ENCODE peak calls at places on chromosomes 3 and 15, in eight cellular contexts. One of them, this sample, is unnamed. For H3K4me1, the result is how much of the 10 kb centered on the place peaks cover.

GRCh38 chr15:100112636-100113305 is 229.0 kb downstream of the ADAMTS17 start:
- DNase-seq in SK-N-SH: no peak
- DNase-seq in GM23338: no peak
- DNase-seq in hepatocyte: no peak
- DNase-seq in PC-3: no peak
- DNase-seq in OCI-LY7: no peak
- DNase-seq in MM.1S: no peak
- DNase-seq in HCT116: no peak
- DNase-seq in this sample: no peak

GRCh38 chr3:14401692-14402303 is 608 bp upstream of the SLC6A6 start:
- DNase-seq in SK-N-SH: no peak
- DNase-seq in GM23338: no peak
- DNase-seq in hepatocyte: no peak
- DNase-seq in PC-3: no peak
- DNase-seq in OCI-LY7: no peak
- DNase-seq in MM.1S: no peak
- DNase-seq in HCT116: no peak
- DNase-seq in this sample: no peak

GRCh38 chr3:152458725-152459515 is 190.2 kb downstream of the MBNL1 start:
- DNase-seq in SK-N-SH: no peak
- DNase-seq in GM23338: no peak
- DNase-seq in hepatocyte: no peak
- DNase-seq in PC-3: no peak
- DNase-seq in OCI-LY7: no peak
- DNase-seq in MM.1S: no peak
- DNase-seq in HCT116: no peak
- DNase-seq in this sample: no peak

GRCh38 chr3:195766671-195767070 is 45.1 kb downstream of the MUC4 start:
- DNase-seq in SK-N-SH: no peak
- DNase-seq in GM23338: no peak
- DNase-seq in hepatocyte: no peak
- DNase-seq in PC-3: no peak
- DNase-seq in OCI-LY7: no peak
- DNase-seq in MM.1S: no peak
- DNase-seq in HCT116: no peak
- DNase-seq in this sample: no peak

GRCh38 chr15:87348746-87349145 is 907.8 kb downstream of the NTRK3 start:
- DNase-seq in SK-N-SH: no peak
- DNase-seq in GM23338: no peak
- DNase-seq in hepatocyte: peak
- DNase-seq in PC-3: peak
- DNase-seq in OCI-LY7: no peak
- DNase-seq in MM.1S: no peak
- DNase-seq in HCT116: no peak
- DNase-seq in this sample: no peak

GRCh38 chr15:70252056-70252935 is 154.6 kb upstream of the TLE3 start:
- DNase-seq in SK-N-SH: peak
- DNase-seq in GM23338: no peak
- DNase-seq in hepatocyte: no peak
- DNase-seq in PC-3: no peak
- DNase-seq in OCI-LY7: no peak
- DNase-seq in MM.1S: no peak
- DNase-seq in HCT116: no peak
- DNase-seq in this sample: no peak

GRCh38 chr3:111081008-111081545 is 9.5 kb downstream of the NECTIN3 start:
- DNase-seq in SK-N-SH: no peak
- DNase-seq in GM23338: no peak
- DNase-seq in hepatocyte: no peak
- DNase-seq in PC-3: no peak
- DNase-seq in OCI-LY7: no peak
- DNase-seq in MM.1S: no peak
- DNase-seq in HCT116: no peak
- DNase-seq in this sample: no peak

GRCh38 chr15:49046113-49046883 is at the start of gene SECISBP2L:
- DNase-seq in SK-N-SH: peak
- DNase-seq in GM23338: peak
- DNase-seq in hepatocyte: peak
- DNase-seq in PC-3: peak
- DNase-seq in OCI-LY7: peak
- DNase-seq in MM.1S: peak
- DNase-seq in HCT116: peak
- DNase-seq in this sample: peak

GRCh38 chr3:191721983-191722382 is 261.0 kb downstream of the PYDC2 start:
- DNase-seq in SK-N-SH: no peak
- DNase-seq in GM23338: no peak
- DNase-seq in hepatocyte: peak
- DNase-seq in PC-3: peak
- DNase-seq in OCI-LY7: no peak
- DNase-seq in MM.1S: no peak
- DNase-seq in HCT116: no peak
- DNase-seq in this sample: no peak

GRCh38 chr3:129341331-129342141 is 62.9 kb downstream of the HMCES start:
- DNase-seq in SK-N-SH: no peak
- DNase-seq in GM23338: no peak
- DNase-seq in hepatocyte: no peak
- DNase-seq in PC-3: no peak
- DNase-seq in OCI-LY7: no peak
- DNase-seq in MM.1S: no peak
- DNase-seq in HCT116: no peak
- DNase-seq in this sample: no peak

GRCh38 chr3:122100591-122101491 is 45.7 kb downstream of the CD86 start:
- DNase-seq in SK-N-SH: no peak
- DNase-seq in GM23338: peak
- DNase-seq in hepatocyte: no peak
- DNase-seq in PC-3: peak
- DNase-seq in OCI-LY7: peak
- DNase-seq in MM.1S: no peak
- DNase-seq in HCT116: no peak
- DNase-seq in this sample: no peak

GRCh38 chr3:46409735-46410489 is 2.9 kb downstream of the CCRL2 start:
- DNase-seq in SK-N-SH: no peak
- DNase-seq in GM23338: no peak
- DNase-seq in hepatocyte: no peak
- DNase-seq in PC-3: no peak
- DNase-seq in OCI-LY7: no peak
- DNase-seq in MM.1S: no peak
- DNase-seq in HCT116: no peak
- DNase-seq in this sample: no peak

GRCh38 chr3:58137306-58137705 is 73.5 kb downstream of the DNASE1L3 start:
- DNase-seq in SK-N-SH: no peak
- DNase-seq in GM23338: no peak
- DNase-seq in hepatocyte: no peak
- DNase-seq in PC-3: no peak
- DNase-seq in OCI-LY7: no peak
- DNase-seq in MM.1S: no peak
- DNase-seq in HCT116: no peak
- DNase-seq in this sample: no peak

GRCh38 chr3:33071946-33072345 is 25.0 kb downstream of the GLB1 start:
- DNase-seq in SK-N-SH: no peak
- DNase-seq in GM23338: no peak
- DNase-seq in hepatocyte: no peak
- DNase-seq in PC-3: no peak
- DNase-seq in OCI-LY7: no peak
- DNase-seq in MM.1S: peak
- DNase-seq in HCT116: no peak
- DNase-seq in this sample: no peak

GRCh38 chr15:19992428-19992827 is 549.2 kb downstream of the GOLGA6L6 start:
- DNase-seq in SK-N-SH: no peak
- DNase-seq in GM23338: no peak
- DNase-seq in hepatocyte: no peak
- DNase-seq in PC-3: no peak
- DNase-seq in OCI-LY7: no peak
- DNase-seq in MM.1S: no peak
- DNase-seq in HCT116: no peak
- DNase-seq in this sample: no peak

GRCh38 chr15:25372298-25372697 is 66.5 kb downstream of the UBE3A start:
- DNase-seq in SK-N-SH: no peak
- DNase-seq in GM23338: no peak
- DNase-seq in hepatocyte: no peak
- DNase-seq in PC-3: peak
- DNase-seq in OCI-LY7: no peak
- DNase-seq in MM.1S: no peak
- DNase-seq in HCT116: no peak
- DNase-seq in this sample: no peak

DNA sequence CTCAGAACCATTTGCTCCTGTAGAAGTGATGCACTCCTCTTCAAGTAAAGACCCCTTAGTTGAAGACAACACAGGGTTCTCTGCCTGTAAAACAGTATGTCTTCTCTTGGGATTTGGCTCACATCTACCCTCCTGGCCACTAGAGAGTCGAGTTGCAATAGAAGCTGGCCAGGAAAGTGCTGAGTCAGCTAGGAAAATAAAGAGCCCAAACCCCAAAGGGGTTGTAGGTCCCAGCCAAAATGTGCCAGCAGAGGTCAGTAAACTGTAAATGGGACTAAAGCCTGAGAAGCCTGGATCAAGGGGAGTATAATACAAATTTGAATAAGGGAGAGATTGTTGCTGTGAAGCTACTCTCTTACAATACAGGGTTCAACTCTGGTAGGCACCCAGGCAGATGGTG is 37.2 kb upstream of the THBS1 start:
- DNase-seq in SK-N-SH: no peak
- DNase-seq in GM23338: peak
- DNase-seq in hepatocyte: no peak
- DNase-seq in PC-3: no peak
- DNase-seq in OCI-LY7: no peak
- DNase-seq in MM.1S: no peak
- DNase-seq in HCT116: no peak
- DNase-seq in this sample: peak
- TF ChIP-seq CTCF in SK-N-SH: no peak
- TF ChIP-seq CTCF in GM23338: peak
- TF ChIP-seq CTCF in hepatocyte: no peak
- TF ChIP-seq CTCF in PC-3: peak
- TF ChIP-seq CTCF in OCI-LY7: no peak
- TF ChIP-seq CTCF in MM.1S: no peak
- TF ChIP-seq CTCF in HCT116: no peak
- TF ChIP-seq CTCF in this sample: peak

DNA sequence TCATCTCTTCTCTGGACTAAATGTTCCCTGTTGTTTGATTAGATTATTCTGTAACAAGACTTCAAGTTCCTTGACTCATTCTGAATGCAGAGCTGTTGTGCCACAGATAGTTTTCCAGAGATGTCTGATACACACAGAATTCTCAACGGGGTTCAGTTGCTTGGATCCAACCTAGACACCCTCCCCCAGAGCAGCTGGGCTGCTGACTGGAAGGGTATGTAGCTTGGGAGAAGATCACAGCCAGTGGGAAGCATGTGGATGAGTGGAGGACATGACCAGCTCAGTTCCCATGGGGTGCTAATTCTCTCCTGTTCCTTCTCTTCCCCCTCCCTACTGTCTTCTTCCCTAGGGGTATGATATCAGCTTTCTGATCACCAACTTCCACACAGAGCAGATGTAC is 6.6 kb upstream of the TTLL3 start:
- DNase-seq in SK-N-SH: no peak
- DNase-seq in GM23338: no peak
- DNase-seq in hepatocyte: no peak
- DNase-seq in PC-3: no peak
- DNase-seq in OCI-LY7: no peak
- DNase-seq in MM.1S: no peak
- DNase-seq in HCT116: no peak
- DNase-seq in this sample: no peak
- H3K4me1 ChIP-seq in SK-N-SH: under half
- H3K4me1 ChIP-seq in GM23338: under half
- H3K4me1 ChIP-seq in hepatocyte: under half
- H3K4me1 ChIP-seq in PC-3: under half
- H3K4me1 ChIP-seq in OCI-LY7: under half
- H3K4me1 ChIP-seq in MM.1S: under half
- H3K4me1 ChIP-seq in HCT116: under half
- H3K4me1 ChIP-seq in this sample: under half

GRCh38 chr3:157858821-157859220 is 247.4 kb downstream of the SHOX2 start:
- DNase-seq in SK-N-SH: no peak
- DNase-seq in GM23338: no peak
- DNase-seq in hepatocyte: no peak
- DNase-seq in PC-3: peak
- DNase-seq in OCI-LY7: no peak
- DNase-seq in MM.1S: no peak
- DNase-seq in HCT116: no peak
- DNase-seq in this sample: no peak
- TF ChIP-seq EZH2phosphoT487 in SK-N-SH: no peak
- TF ChIP-seq EZH2phosphoT487 in GM23338: no peak
- TF ChIP-seq EZH2phosphoT487 in hepatocyte: no peak
- TF ChIP-seq EZH2phosphoT487 in PC-3: no peak
- TF ChIP-seq EZH2phosphoT487 in OCI-LY7: no peak
- TF ChIP-seq EZH2phosphoT487 in MM.1S: no peak
- TF ChIP-seq EZH2phosphoT487 in HCT116: no peak
- TF ChIP-seq EZH2phosphoT487 in this sample: no peak

DNA sequence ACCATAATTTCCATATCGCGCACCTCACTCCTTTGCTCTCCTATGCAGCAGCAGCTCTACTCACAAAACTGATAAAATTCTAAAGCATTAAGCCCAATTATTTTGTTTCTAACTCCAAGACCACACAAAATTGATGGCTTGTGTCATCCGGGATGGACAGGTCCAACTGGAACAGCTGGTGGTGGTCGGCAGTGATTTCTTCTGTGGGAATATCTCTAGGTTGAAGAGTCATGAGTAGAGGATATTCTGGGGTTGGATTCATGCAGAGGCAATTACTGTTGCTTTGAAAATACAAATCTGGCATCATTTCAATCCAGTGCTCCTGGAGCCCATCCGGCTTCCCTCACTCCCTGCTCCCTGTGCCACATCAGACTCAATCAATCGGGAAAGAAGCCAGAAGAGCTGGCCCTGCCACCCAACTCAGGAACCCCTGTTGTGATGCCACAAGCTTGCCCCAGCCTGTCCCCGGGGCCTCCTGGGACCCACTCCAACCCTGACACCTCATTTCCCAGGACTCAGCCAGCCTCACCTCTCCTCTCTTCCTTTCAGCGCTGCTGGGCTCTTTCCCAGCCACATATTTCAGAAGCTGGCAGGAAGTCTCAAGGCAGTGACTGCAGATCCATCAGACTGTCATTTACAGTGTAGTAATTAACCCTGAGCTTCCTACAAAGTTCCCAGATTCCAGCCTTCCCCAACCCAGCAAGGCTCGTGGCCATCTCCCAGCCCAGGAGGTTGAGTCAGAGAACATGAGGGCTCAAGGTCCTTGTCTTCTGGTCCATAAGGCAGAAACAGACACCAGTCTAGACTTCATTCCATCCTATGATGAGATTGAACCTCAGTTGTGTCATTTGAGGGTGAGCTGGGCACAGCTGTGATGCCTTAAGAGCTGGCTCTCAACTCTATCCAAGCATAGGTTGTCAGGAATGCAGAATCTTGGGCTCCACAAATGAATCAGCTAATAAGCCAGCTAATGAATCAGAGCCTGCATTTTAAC is 114.1 kb downstream of the FAM174B start:
- DNase-seq in SK-N-SH: no peak
- DNase-seq in GM23338: no peak
- DNase-seq in hepatocyte: no peak
- DNase-seq in PC-3: no peak
- DNase-seq in OCI-LY7: no peak
- DNase-seq in MM.1S: no peak
- DNase-seq in HCT116: no peak
- DNase-seq in this sample: no peak
- TF ChIP-seq CTCF in SK-N-SH: no peak
- TF ChIP-seq CTCF in GM23338: no peak
- TF ChIP-seq CTCF in hepatocyte: no peak
- TF ChIP-seq CTCF in PC-3: no peak
- TF ChIP-seq CTCF in OCI-LY7: no peak
- TF ChIP-seq CTCF in MM.1S: no peak
- TF ChIP-seq CTCF in HCT116: no peak
- TF ChIP-seq CTCF in this sample: no peak

This sample was measured in neural progenitor cell.